ENCODE peak calls at places on chromosomes 3 and 15, in five cellular contexts. R is T47D, K is NCI-H1092 treated with DMSO at 0.1 percent for 48 hours, F is stomach, E is C1 segment of cervical spinal cord. W is an unnamed sample.

GRCh38 chr3:5096368-5096767 is 25.7 kb upstream of the ARL8B start:
- DNase-seq in R (no peak), K (no peak), F (no peak), E (no peak), W (no peak)

GRCh38 chr3:9732080-9732752 is 681 bp downstream of the BRPF1 start:
- DNase-seq in R (peak), K (no peak), F (peak), E (no peak), W (no peak)

GRCh38 chr15:68797589-68798377 is 22.9 kb downstream of the ANP32A start:
- DNase-seq in R (no peak), K (no peak), F (no peak), E (no peak), W (peak)

GRCh38 chr3:69784854-69785523 is 45.7 kb downstream of the MITF start:
- DNase-seq in R (no peak), K (no peak), F (no peak), E (no peak), W (peak)

GRCh38 chr3:149898771-149899170 is 71.9 kb downstream of the PFN2 start:
- DNase-seq in R (no peak), K (no peak), F (no peak), E (no peak), W (no peak)

GRCh38 chr3:86221601-86222000 is 769.3 kb downstream of the VGLL3 start:
- DNase-seq in R (no peak), K (no peak), F (no peak), E (no peak), W (no peak)

GRCh38 chr3:133895208-133896001 is at the start of gene RAB6B:
- DNase-seq in R (peak), K (peak), F (no peak), E (no peak), W (no peak)

GRCh38 chr3:36227982-36228381 is 152.3 kb upstream of the STAC start:
- DNase-seq in R (no peak), K (peak), F (no peak), E (no peak), W (no peak)

GRCh38 chr3:73508330-73508954 is 116.3 kb downstream of the PDZRN3 start:
- DNase-seq in R (peak), K (peak), F (peak), E (no peak), W (no peak)

GRCh38 chr3:53072653-53073552 is 27.0 kb upstream of the SFMBT1 start:
- DNase-seq in R (peak), K (peak), F (peak), E (no peak), W (peak)

GRCh38 chr3:88321696-88322095 is 171.9 kb downstream of the C3orf38 start:
- DNase-seq in R (no peak), K (no peak), F (no peak), E (no peak), W (no peak)

GRCh38 chr3:65944252-65944651 is 94.5 kb downstream of the MAGI1 start:
- DNase-seq in R (no peak), K (no peak), F (no peak), E (no peak), W (no peak)

GRCh38 chr3:180776433-180776832 is 97.1 kb upstream of the CCDC39 start:
- DNase-seq in R (no peak), K (no peak), F (no peak), E (no peak), W (no peak)

GRCh38 chr3:151016421-151016820 is 43.9 kb upstream of the CLRN1 start:
- DNase-seq in R (no peak), K (no peak), F (no peak), E (no peak), W (no peak)

W was measured in nucleus accumbens.